ENCODE peak calls at places on chromosomes 6 and 20, in four cellular contexts. Y is kidney epithelial cell, C is astrocyte of the spinal cord, B is ascending aorta. P is an unnamed sample.

GRCh38 chr6:678515-678914 is 14.4 kb downstream of the EXOC2 start:
- DNase-seq in Y (no peak), C (no peak), B (no peak), P (no peak)

GRCh38 chr6:163828038-163828790 is 413.7 kb downstream of the QKI start:
- DNase-seq in Y (no peak), C (no peak), B (no peak), P (no peak)

GRCh38 chr6:149235130-149235561 is 82.4 kb upstream of the TAB2 start:
- DNase-seq in Y (peak), C (peak), B (no peak), P (peak)

GRCh38 chr20:48047453-48047852 is 262.2 kb upstream of the SULF2 start:
- DNase-seq in Y (no peak), C (no peak), B (no peak), P (no peak)

GRCh38 chr6:170429457-170429856 is 122.9 kb downstream of the FAM120B start:
- DNase-seq in Y (no peak), C (peak), B (peak), P (no peak)

GRCh38 chr20:24764825-24765224 is 184.2 kb upstream of the CST7 start:
- DNase-seq in Y (no peak), C (no peak), B (peak), P (no peak)

GRCh38 chr20:47205577-47206123 is 150.8 kb downstream of the ZMYND8 start:
- DNase-seq in Y (peak), C (peak), B (peak), P (peak)

GRCh38 chr20:46230811-46231282 is 77.5 kb downstream of the CDH22 start:
- DNase-seq in Y (peak), C (peak), B (no peak), P (peak)

GRCh38 chr6:51959744-51960383 is 127.5 kb downstream of the PKHD1 start:
- DNase-seq in Y (peak), C (peak), B (peak), P (peak)

GRCh38 chr6:56795852-56796532 is 153.3 kb upstream of the DST start:
- DNase-seq in Y (no peak), C (peak), B (no peak), P (no peak)

GRCh38 chr6:144873653-144874378 is 588.7 kb downstream of the UTRN start:
- DNase-seq in Y (no peak), C (no peak), B (no peak), P (peak)

GRCh38 chr6:84546427-84546914 is 217.9 kb downstream of the TBX18 start:
- DNase-seq in Y (no peak), C (peak), B (no peak), P (no peak)

GRCh38 chr6:44918893-44919292 is 409.2 kb upstream of the RUNX2 start:
- DNase-seq in Y (no peak), C (no peak), B (no peak), P (no peak)
- H3K4me3 ChIP-seq in Y (no peak), C (no peak), B (no peak), P (no peak)

DNA sequence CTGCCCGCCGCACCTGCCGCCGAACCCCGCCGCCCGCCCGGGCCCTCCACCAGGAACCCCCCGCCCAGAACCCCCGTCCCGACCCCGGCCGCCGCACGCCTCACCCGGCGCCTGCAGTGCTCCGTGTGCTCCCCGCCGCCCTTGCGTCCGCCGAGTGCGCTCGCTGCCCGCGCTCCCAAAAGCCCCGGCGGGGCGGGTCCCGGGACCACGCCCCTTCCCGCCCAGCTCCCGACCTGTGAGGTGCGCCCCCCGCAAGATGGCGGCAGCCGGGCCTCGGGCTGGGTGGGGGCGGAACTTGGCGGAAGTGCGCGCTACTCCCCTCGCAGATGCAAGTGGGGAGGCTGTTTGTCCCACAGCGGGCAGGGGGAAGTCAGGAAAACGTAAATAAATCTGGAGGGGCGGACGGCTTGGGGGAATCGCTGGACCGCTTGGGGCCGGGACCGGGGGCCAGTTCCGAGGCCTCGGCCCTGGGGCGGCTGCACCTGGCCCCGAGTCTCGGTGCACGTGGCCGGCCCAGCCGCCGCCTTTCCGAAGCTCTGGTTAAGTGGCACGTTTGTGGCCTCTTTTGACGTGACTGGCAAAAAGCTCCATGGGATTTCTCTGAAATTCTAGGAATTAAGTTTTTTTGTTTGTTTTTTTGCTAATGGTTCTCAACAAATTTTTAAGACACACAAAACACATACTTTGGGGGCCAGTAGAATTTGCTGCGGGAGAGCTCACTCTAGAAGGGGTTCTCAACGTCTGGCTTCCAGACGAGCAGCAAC is at the start of gene EZR:
- DNase-seq in Y (no peak), C (peak), B (peak), P (peak)
- H3K4me3 ChIP-seq in Y (peak), C (peak), B (peak), P (peak)

DNA sequence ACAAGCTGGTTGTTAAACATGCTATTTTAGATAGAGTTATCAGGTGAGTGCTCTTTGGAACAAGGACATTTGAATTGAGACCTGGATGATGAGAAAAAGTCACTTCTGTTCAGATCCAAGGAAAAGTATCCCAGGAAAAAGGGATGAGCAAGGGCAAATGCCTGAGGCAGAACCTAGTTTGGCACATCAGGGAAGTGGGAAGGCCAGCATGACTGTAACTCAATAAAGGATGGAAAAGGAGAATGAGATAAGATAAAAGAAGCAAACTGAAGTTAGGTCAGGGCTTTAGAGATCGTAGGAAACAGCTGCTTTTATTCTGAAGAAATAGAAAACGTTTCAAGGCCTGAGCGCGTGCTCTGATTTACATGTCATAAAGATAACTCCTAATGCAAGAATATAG is 450.0 kb downstream of the FRK start:
- DNase-seq in Y (no peak), C (no peak), B (no peak), P (no peak)
- H3K4me3 ChIP-seq in Y (no peak), C (no peak), B (no peak), P (no peak)

DNA sequence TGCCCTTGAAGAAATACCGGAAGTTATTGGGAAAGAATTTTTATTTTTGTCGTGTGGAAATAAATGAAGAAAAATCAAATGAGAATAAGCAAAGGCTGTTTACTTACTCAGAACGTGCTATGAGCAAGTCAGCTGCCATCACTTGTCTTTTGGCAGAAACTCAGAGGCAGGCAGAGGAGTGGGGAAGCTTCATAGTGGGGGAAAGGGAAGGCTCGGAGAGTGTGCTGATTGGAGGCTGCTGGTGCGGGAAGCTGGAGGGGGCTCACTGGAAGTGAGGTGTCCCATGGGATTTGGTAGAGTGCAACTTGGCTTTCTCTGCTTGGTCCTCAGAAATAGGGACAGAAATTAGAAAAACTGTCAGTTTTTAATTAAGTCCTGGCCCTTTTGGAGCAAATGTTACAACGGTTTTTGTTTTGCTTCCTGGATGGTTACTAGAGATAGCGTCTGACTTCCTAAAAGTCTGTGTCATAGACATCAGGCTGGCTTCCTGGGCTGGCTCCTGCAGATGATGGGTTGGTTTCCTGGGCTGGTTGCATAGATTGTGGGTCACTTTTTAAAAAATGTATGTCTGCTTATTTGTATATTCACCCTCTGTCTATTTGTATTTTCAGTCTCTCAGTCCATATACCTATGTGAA is 80.0 kb upstream of the EEF1E1 start:
- DNase-seq in Y (no peak), C (no peak), B (no peak), P (no peak)
- H3K4me3 ChIP-seq in Y (no peak), C (no peak), B (no peak), P (no peak)

DNA sequence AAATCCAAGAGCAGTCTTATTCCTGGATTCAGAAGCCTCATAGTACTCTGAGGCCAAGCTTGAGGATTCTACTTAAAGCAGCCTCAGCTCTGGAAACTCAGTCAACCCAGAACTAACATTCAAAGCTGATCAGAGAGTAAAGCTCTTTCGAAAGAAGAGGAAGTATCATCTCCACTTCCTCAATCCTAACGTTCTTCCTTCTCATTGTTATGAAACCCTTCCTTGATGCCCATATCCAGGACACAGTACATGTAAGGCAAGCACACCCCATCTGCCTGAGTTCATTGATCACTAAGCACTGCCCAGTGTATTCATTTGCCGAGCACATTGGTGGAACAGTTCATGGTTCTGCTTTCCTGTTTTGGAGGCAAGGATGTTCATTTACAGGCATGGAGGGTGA is at the start of gene IPCEF1:
- DNase-seq in Y (no peak), C (no peak), B (no peak), P (no peak)
- H3K4me3 ChIP-seq in Y (no peak), C (no peak), B (no peak), P (no peak)

DNA sequence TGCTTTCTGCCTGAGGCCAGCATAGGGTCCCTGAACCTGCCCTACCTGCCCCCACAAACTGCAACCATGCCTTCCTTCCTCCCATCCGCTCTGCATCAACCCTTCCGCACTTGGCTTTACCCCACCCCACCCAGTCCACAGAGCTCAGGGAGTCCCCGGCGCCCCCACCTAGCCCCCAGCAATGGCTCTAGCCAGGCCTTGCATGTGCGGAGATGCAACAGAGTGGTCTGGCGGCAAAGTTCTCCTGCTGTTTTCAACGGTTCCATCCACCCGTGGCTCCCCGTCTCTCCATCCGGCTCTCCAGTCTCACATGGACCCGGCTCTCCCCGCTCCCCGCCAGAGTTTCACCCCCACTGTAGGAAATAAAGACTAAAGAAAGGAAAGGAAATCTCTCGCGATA is 795 bp downstream of the LRFN2 start:
- DNase-seq in Y (no peak), C (no peak), B (no peak), P (no peak)
- H3K4me3 ChIP-seq in Y (no peak), C (no peak), B (peak), P (no peak)

GRCh38 chr20:6783752-6784725 is 16.6 kb downstream of the BMP2 start:
- DNase-seq in Y (no peak), C (peak), B (no peak), P (no peak)

GRCh38 chr20:6784767-6785166 is 17.3 kb downstream of the BMP2 start:
- DNase-seq in Y (no peak), C (no peak), B (no peak), P (no peak)

GRCh38 chr20:6786548-6786947 is 19.1 kb downstream of the BMP2 start:
- DNase-seq in Y (no peak), C (no peak), B (no peak), P (no peak)
- H3K4me3 ChIP-seq in Y (no peak), C (no peak), B (no peak), P (no peak)

P was measured in brain microvascular endothelial cell.